ENCODE peak calls at places on chromosomes 11 and 22, in nine cellular contexts. P is IMR-90, Q is Panc1, U is testis, C is astrocyte of the cerebellum, N is nephron progenitor cell, Z is A549, D is astrocyte of the spinal cord, X is GM10248. F is an unnamed sample.

GRCh38 chr22:29080061-29080975 is 7.5 kb downstream of the KREMEN1 start:
- DNase-seq in X (no peak), P (no peak), U (no peak), C (no peak), Z (no peak), N (no peak), Q (no peak), D (no peak), F (no peak)

GRCh38 chr11:74380746-74381439 is 17.3 kb downstream of the PGM2L1 start:
- DNase-seq in U (no peak), X (no peak), D (peak), Z (peak), C (no peak), Q (no peak), P (no peak), N (no peak), F (no peak)

GRCh38 chr22:29156507-29156906 is 49.2 kb upstream of the EMID1 start:
- DNase-seq in Q (no peak), U (no peak), Z (no peak), C (no peak), N (peak), X (peak), P (peak), D (no peak), F (no peak)

GRCh38 chr22:39362271-39362670 is 12.5 kb downstream of the SYNGR1 start:
- DNase-seq in Q (no peak), Z (no peak), U (peak), P (no peak), D (no peak), N (no peak), C (no peak), X (no peak), F (no peak)

GRCh38 chr11:10818594-10818993 is 9.9 kb upstream of the EIF4G2 start:
- DNase-seq in N (no peak), Z (peak), P (peak), U (no peak), D (peak), C (no peak), Q (no peak), X (no peak), F (peak)

GRCh38 chr22:38355275-38355674 is 38.0 kb upstream of the CSNK1E start:
- DNase-seq in C (no peak), N (no peak), X (no peak), P (no peak), U (no peak), Z (no peak), Q (no peak), D (no peak), F (no peak)

GRCh38 chr11:94537051-94537600 is 6.6 kb upstream of the FUT4 start:
- DNase-seq in C (peak), U (no peak), X (no peak), P (peak), N (no peak), Z (peak), Q (no peak), D (peak), F (peak)

GRCh38 chr22:43884600-43885318 is 7.1 kb downstream of the PNPLA5 start:
- DNase-seq in N (peak), U (peak), C (no peak), Q (peak), X (peak), Z (peak), P (peak), D (peak), F (no peak)

GRCh38 chr22:43992331-43992821 is 31.7 kb upstream of the PARVB start:
- DNase-seq in Q (no peak), C (peak), Z (no peak), X (no peak), U (no peak), N (no peak), P (peak), D (peak), F (peak)

GRCh38 chr11:107705027-107705426 is 6.8 kb downstream of the SLN start:
- DNase-seq in P (peak), Q (no peak), U (no peak), Z (peak), N (no peak), D (peak), C (peak), X (no peak), F (no peak)

GRCh38 chr11:61814242-61814957 is 2.4 kb downstream of the FADS1 start:
- DNase-seq in D (no peak), Q (no peak), P (no peak), U (peak), C (no peak), Z (peak), X (peak), N (no peak), F (no peak)

GRCh38 chr11:58965246-58965985 is 26.1 kb downstream of the GLYATL1 start:
- DNase-seq in N (no peak), U (no peak), Z (no peak), C (no peak), D (no peak), X (no peak), P (peak), Q (no peak), F (peak)

GRCh38 chr11:36469881-36470802 is 39.9 kb downstream of the TRAF6 start:
- DNase-seq in P (peak), Q (no peak), Z (no peak), C (no peak), N (no peak), D (peak), X (no peak), U (no peak), F (no peak)

GRCh38 chr22:36367066-36367465 is 20.7 kb downstream of the MYH9 start:
- DNase-seq in U (no peak), X (no peak), D (no peak), Q (no peak), C (no peak), P (no peak), N (no peak), Z (no peak), F (no peak)
- TF ChIP-seq CTCF in U (no peak), X (no peak), D (no peak), Q (no peak), C (no peak), P (no peak), N (no peak), Z (no peak), F (no peak)

DNA sequence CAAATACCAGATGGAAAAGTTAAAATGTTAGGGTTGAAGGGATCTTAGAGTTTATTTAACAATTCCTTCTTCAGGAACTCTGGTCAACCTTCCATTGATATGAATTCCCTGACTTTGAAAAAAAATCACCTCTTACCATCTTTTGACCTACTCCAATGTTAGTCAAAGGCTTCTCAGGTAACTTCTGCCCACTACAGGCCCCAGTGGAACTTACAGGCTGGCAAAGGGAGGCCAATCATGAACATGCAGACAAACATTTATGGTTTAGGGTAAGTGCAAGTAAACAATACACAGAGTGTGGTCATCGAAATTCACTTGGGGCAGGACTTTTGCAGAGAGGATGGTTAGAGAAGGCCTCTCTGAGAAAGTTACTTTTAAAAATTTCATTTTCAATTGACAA is 45.1 kb downstream of the SYN3 start:
- DNase-seq in N (no peak), U (no peak), C (no peak), P (no peak), D (no peak), Q (no peak), Z (no peak), X (no peak), F (no peak)
- TF ChIP-seq CTCF in N (no peak), U (no peak), C (no peak), P (no peak), D (no peak), Q (no peak), Z (no peak), X (no peak), F (no peak)

GRCh38 chr11:88552377-88553029 is 215.0 kb upstream of the CTSC start:
- DNase-seq in C (no peak), Q (no peak), P (peak), N (peak), Z (peak), D (no peak), U (peak), X (peak), F (no peak)
- TF ChIP-seq CTCF in C (peak), Q (peak), P (peak), N (peak), Z (peak), D (peak), U (no peak), X (peak), F (peak)

GRCh38 chr11:15142838-15143237 is 28.1 kb downstream of the INSC start:
- DNase-seq in C (no peak), N (no peak), P (no peak), Z (no peak), Q (no peak), U (no peak), D (no peak), X (no peak), F (no peak)
- TF ChIP-seq CTCF in C (no peak), N (no peak), P (no peak), Z (no peak), Q (no peak), U (no peak), D (no peak), X (no peak), F (no peak)

F was measured in AG04449.